ENCODE peak calls at places on chromosomes 4 and X, in four cellular contexts. One of them, this sample, is unnamed.

GRCh38 chrX:8323356-8323755 is 141.3 kb upstream of the VCX3B start:
- DNase-seq in HCT116: no peak
- DNase-seq in Panc1: no peak
- DNase-seq in K562: no peak
- DNase-seq in this sample: no peak

GRCh38 chrX:18938710-18939109 is 45.2 kb downstream of the PHKA2 start:
- DNase-seq in Panc1: no peak
- DNase-seq in HCT116: no peak
- DNase-seq in K562: no peak
- DNase-seq in this sample: no peak

GRCh38 chr4:103002551-103002950 is 17.0 kb downstream of the SLC9B1 start:
- DNase-seq in Panc1: no peak
- DNase-seq in K562: no peak
- DNase-seq in HCT116: no peak
- DNase-seq in this sample: no peak

GRCh38 chr4:129561886-129562285 is 465.9 kb downstream of the C4orf33 start:
- DNase-seq in Panc1: no peak
- DNase-seq in K562: no peak
- DNase-seq in HCT116: no peak
- DNase-seq in this sample: no peak

GRCh38 chrX:140712413-140713173 is 3.0 kb downstream of the LINC00632 start:
- DNase-seq in Panc1: no peak
- DNase-seq in HCT116: no peak
- DNase-seq in K562: no peak
- DNase-seq in this sample: no peak

GRCh38 chr4:57071340-57071739 is 38.8 kb downstream of the IGFBP7 start:
- DNase-seq in K562: no peak
- DNase-seq in HCT116: no peak
- DNase-seq in Panc1: no peak
- DNase-seq in this sample: no peak

GRCh38 chr4:114562176-114562904 is 36.3 kb upstream of the UGT8 start:
- DNase-seq in Panc1: no peak
- DNase-seq in K562: no peak
- DNase-seq in HCT116: no peak
- DNase-seq in this sample: no peak

GRCh38 chr4:1042352-1043025 is 31.1 kb downstream of the FGFRL1 start:
- DNase-seq in K562: no peak
- DNase-seq in Panc1: no peak
- DNase-seq in HCT116: no peak
- DNase-seq in this sample: no peak

GRCh38 chr4:124555959-124556358 is 156.6 kb downstream of the ANKRD50 start:
- DNase-seq in K562: no peak
- DNase-seq in Panc1: no peak
- DNase-seq in HCT116: no peak
- DNase-seq in this sample: no peak

GRCh38 chr4:140257461-140258305 is 103.7 kb upstream of the MAML3 start:
- DNase-seq in Panc1: no peak
- DNase-seq in K562: no peak
- DNase-seq in HCT116: no peak
- DNase-seq in this sample: no peak

GRCh38 chr4:112213850-112214249 is 17.7 kb upstream of the AP1AR start:
- DNase-seq in Panc1: no peak
- DNase-seq in K562: no peak
- DNase-seq in HCT116: no peak
- DNase-seq in this sample: no peak

GRCh38 chr4:120716346-120716745 is 206.2 kb downstream of the PRDM5 start:
- DNase-seq in Panc1: no peak
- DNase-seq in HCT116: no peak
- DNase-seq in K562: no peak
- DNase-seq in this sample: no peak

GRCh38 chrX:10015711-10016515 is 48.8 kb downstream of the CLDN34 start:
- DNase-seq in HCT116: no peak
- DNase-seq in K562: no peak
- DNase-seq in Panc1: no peak
- DNase-seq in this sample: no peak

GRCh38 chrX:134999469-134999868 is 8.7 kb downstream of the SMIM10 start:
- DNase-seq in Panc1: peak
- DNase-seq in K562: peak
- DNase-seq in HCT116: peak
- DNase-seq in this sample: peak

GRCh38 chrX:22060952-22061351 is 28.8 kb downstream of the PHEX start:
- DNase-seq in Panc1: no peak
- DNase-seq in HCT116: no peak
- DNase-seq in K562: no peak
- DNase-seq in this sample: no peak

GRCh38 chr4:187942968-187943367 is 52.6 kb upstream of the ZFP42 start:
- DNase-seq in Panc1: no peak
- DNase-seq in K562: no peak
- DNase-seq in HCT116: no peak
- DNase-seq in this sample: no peak

GRCh38 chr4:186072516-186072915 is 3.6 kb downstream of the TLR3 start:
- DNase-seq in HCT116: no peak
- DNase-seq in K562: no peak
- DNase-seq in Panc1: no peak
- DNase-seq in this sample: no peak

GRCh38 chr4:142883433-142883832 is 37.3 kb upstream of the INPP4B start:
- DNase-seq in K562: no peak
- DNase-seq in Panc1: no peak
- DNase-seq in HCT116: peak
- DNase-seq in this sample: no peak

GRCh38 chr4:13533670-13534343 is 10.5 kb downstream of the NKX3-2 start:
- DNase-seq in Panc1: no peak
- DNase-seq in K562: no peak
- DNase-seq in HCT116: no peak
- DNase-seq in this sample: no peak

GRCh38 chr4:4293279-4293678 is 3.2 kb downstream of the ZBTB49 start:
- DNase-seq in Panc1: no peak
- DNase-seq in HCT116: no peak
- DNase-seq in K562: no peak
- DNase-seq in this sample: no peak

GRCh38 chrX:155148724-155149537 is 67.3 kb upstream of the VBP1 start:
- DNase-seq in K562: peak
- DNase-seq in Panc1: no peak
- DNase-seq in HCT116: no peak
- DNase-seq in this sample: peak

GRCh38 chrX:50877310-50877709 is 33.2 kb upstream of the BMP15 start:
- DNase-seq in K562: no peak
- DNase-seq in HCT116: no peak
- DNase-seq in Panc1: no peak
- DNase-seq in this sample: no peak

GRCh38 chrX:11420851-11421250 is 127.6 kb downstream of the AMELX start:
- DNase-seq in Panc1: no peak
- DNase-seq in K562: no peak
- DNase-seq in HCT116: no peak
- DNase-seq in this sample: no peak

GRCh38 chrX:6384391-6384790 is 150.5 kb downstream of the VCX3A start:
- DNase-seq in HCT116: no peak
- DNase-seq in Panc1: no peak
- DNase-seq in K562: no peak
- DNase-seq in this sample: no peak

GRCh38 chr4:5970381-5971076 is 47.7 kb downstream of the C4orf50 start:
- DNase-seq in K562: no peak
- DNase-seq in Panc1: no peak
- DNase-seq in HCT116: no peak
- DNase-seq in this sample: no peak

GRCh38 chr4:182770969-182771330 is 146.2 kb downstream of the DCTD start:
- DNase-seq in Panc1: no peak
- DNase-seq in K562: no peak
- DNase-seq in HCT116: no peak
- DNase-seq in this sample: peak

GRCh38 chr4:30716158-30716557 is 4.0 kb upstream of the PCDH7 start:
- DNase-seq in HCT116: peak
- DNase-seq in Panc1: no peak
- DNase-seq in K562: no peak
- DNase-seq in this sample: peak

GRCh38 chr4:139607302-139608060 is 51.5 kb upstream of the SETD7 start:
- DNase-seq in Panc1: no peak
- DNase-seq in K562: no peak
- DNase-seq in HCT116: no peak
- DNase-seq in this sample: no peak

GRCh38 chr4:55086561-55086960 is 38.8 kb downstream of the KDR start:
- DNase-seq in K562: no peak
- DNase-seq in Panc1: no peak
- DNase-seq in HCT116: no peak
- DNase-seq in this sample: no peak

GRCh38 chrX:71913156-71913950 is 2.7 kb downstream of the NHSL2 start:
- DNase-seq in HCT116: no peak
- DNase-seq in K562: no peak
- DNase-seq in Panc1: no peak
- DNase-seq in this sample: no peak

GRCh38 chr4:95232358-95233156 is 316.2 kb downstream of the UNC5C start:
- DNase-seq in K562: no peak
- DNase-seq in Panc1: no peak
- DNase-seq in HCT116: no peak
- DNase-seq in this sample: no peak

GRCh38 chr4:169051936-169052335 is 41.9 kb upstream of the CBR4 start:
- DNase-seq in HCT116: no peak
- DNase-seq in Panc1: no peak
- DNase-seq in K562: no peak
- DNase-seq in this sample: no peak

GRCh38 chr4:186701788-186702187 is 21.9 kb downstream of the FAT1 start:
- DNase-seq in Panc1: no peak
- DNase-seq in HCT116: no peak
- DNase-seq in K562: no peak
- DNase-seq in this sample: no peak

GRCh38 chrX:3712080-3712869 is 1.2 kb downstream of the PRKX start:
- DNase-seq in HCT116: no peak
- DNase-seq in K562: no peak
- DNase-seq in Panc1: no peak
- DNase-seq in this sample: no peak

GRCh38 chr4:3637326-3638016 is 105.2 kb upstream of the LRPAP1 start:
- DNase-seq in K562: no peak
- DNase-seq in Panc1: no peak
- DNase-seq in HCT116: no peak
- DNase-seq in this sample: no peak

GRCh38 chr4:66023061-66023460 is 352.8 kb upstream of the EPHA5 start:
- DNase-seq in HCT116: no peak
- DNase-seq in K562: no peak
- DNase-seq in Panc1: no peak
- DNase-seq in this sample: no peak

GRCh38 chr4:26069218-26069617 is 155.2 kb downstream of the SMIM20 start:
- DNase-seq in Panc1: no peak
- DNase-seq in HCT116: no peak
- DNase-seq in K562: peak
- DNase-seq in this sample: peak
- TF ChIP-seq SIN3A in Panc1: no peak
- TF ChIP-seq SIN3A in HCT116: no peak
- TF ChIP-seq SIN3A in K562: no peak
- TF ChIP-seq SIN3A in this sample: no peak

DNA sequence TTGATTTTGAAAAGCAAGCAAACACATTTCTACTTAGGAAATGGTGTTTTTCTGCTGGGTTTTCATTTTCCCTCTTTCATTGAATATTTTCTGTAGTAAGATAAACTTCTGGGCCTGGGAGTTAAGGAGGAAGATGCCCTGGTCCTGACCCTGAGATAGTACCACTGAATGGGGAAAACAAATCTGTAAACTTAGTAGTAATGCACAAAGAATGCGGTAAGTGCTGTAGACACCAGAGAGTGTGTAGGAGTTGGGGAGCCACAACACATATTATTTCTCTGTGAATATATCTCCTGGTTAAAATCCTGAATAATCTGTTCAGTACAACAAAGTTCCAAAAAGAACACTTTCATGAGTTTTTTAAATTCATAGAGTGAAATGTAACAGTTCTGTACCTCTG is 178.3 kb downstream of the MAPK10 start:
- DNase-seq in HCT116: no peak
- DNase-seq in Panc1: no peak
- DNase-seq in K562: no peak
- DNase-seq in this sample: no peak
- TF ChIP-seq TCF7L2 in HCT116: no peak
- TF ChIP-seq TCF7L2 in Panc1: no peak
- TF ChIP-seq TCF7L2 in K562: no peak
- TF ChIP-seq TCF7L2 in this sample: no peak

GRCh38 chrX:39771089-39771488 is 326.7 kb downstream of the BCOR start:
- DNase-seq in Panc1: no peak
- DNase-seq in HCT116: no peak
- DNase-seq in K562: no peak
- DNase-seq in this sample: no peak

GRCh38 chrX:39773150-39773549 is 324.6 kb downstream of the BCOR start:
- DNase-seq in Panc1: no peak
- DNase-seq in HCT116: no peak
- DNase-seq in K562: no peak
- DNase-seq in this sample: no peak

GRCh38 chrX:39773923-39774803 is 323.6 kb downstream of the BCOR start:
- DNase-seq in HCT116: no peak
- DNase-seq in Panc1: no peak
- DNase-seq in K562: peak
- DNase-seq in this sample: no peak

GRCh38 chrX:39769748-39770147 is 328.0 kb downstream of the BCOR start:
- DNase-seq in HCT116: no peak
- DNase-seq in K562: no peak
- DNase-seq in Panc1: no peak
- DNase-seq in this sample: no peak

DNA sequence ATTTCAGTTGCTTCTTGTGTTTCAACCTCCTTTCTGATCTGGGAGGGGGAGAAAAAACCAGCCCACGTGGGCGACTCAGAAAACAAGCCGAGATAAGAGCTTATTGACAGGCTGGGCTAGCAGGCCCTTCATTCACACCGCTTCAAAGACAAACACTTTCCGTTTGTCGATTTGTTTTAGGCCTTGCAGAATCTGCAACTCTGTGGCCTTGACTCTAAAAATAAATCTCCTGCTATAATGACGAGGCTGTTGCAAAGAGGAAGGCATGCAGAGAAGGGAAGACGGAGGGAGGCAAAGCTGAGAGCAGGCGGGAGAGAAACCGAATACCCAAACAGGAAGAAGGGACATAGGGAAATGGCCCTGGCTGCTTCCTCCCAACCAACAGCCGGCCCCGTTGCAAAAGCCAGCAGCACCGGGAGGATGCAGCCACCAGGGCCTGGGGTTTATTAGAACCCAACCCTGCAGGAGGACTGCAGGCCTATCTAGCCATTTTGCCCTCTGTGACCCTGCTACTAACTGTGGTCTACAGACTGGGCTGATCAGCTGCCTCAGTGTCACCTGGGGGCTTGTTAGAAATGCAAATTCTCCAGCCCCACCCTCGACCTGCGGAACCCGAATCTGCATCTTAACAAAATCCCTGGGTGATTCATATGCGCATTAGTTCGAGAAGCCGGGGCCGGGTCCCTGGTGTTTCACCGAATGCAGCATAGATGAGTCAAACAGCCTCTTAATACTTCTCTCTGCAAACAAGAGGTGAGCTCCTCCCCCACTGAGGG is 325.5 kb downstream of the BCOR start:
- DNase-seq in Panc1: no peak
- DNase-seq in HCT116: no peak
- DNase-seq in K562: peak
- DNase-seq in this sample: peak
- TF ChIP-seq SIN3A in Panc1: no peak
- TF ChIP-seq SIN3A in HCT116: no peak
- TF ChIP-seq SIN3A in K562: no peak
- TF ChIP-seq SIN3A in this sample: no peak

GRCh38 chrX:110004210-110004609 is 1.3 kb downstream of the TMEM164 start:
- DNase-seq in K562: no peak
- DNase-seq in HCT116: no peak
- DNase-seq in Panc1: no peak
- DNase-seq in this sample: peak
- TF ChIP-seq TCF7L2 in K562: no peak
- TF ChIP-seq TCF7L2 in HCT116: no peak
- TF ChIP-seq TCF7L2 in Panc1: no peak
- TF ChIP-seq TCF7L2 in this sample: no peak